ENCODE peak calls at places on chromosomes 13 and 19, in seven cellular contexts. One of them, this sample, is unnamed.

GRCh38 chr13:30370146-30370545 is 52.1 kb upstream of the UBE2L5 start:
- DNase-seq in testis: no peak
- DNase-seq in substantia nigra: no peak
- DNase-seq in kidney: no peak
- DNase-seq in ELF-1: no peak
- DNase-seq in cardiac muscle cell: no peak
- DNase-seq in naive thymus-derived CD4-positive, alpha-beta T cell: no peak
- DNase-seq in this sample: no peak

GRCh38 chr19:13768510-13768909 is 4.2 kb downstream of the MRI1 start:
- DNase-seq in testis: no peak
- DNase-seq in substantia nigra: no peak
- DNase-seq in kidney: peak
- DNase-seq in ELF-1: no peak
- DNase-seq in cardiac muscle cell: no peak
- DNase-seq in naive thymus-derived CD4-positive, alpha-beta T cell: no peak
- DNase-seq in this sample: no peak

GRCh38 chr19:32928806-32929205 is 43.0 kb downstream of the CEP89 start:
- DNase-seq in testis: no peak
- DNase-seq in substantia nigra: no peak
- DNase-seq in kidney: no peak
- DNase-seq in ELF-1: no peak
- DNase-seq in cardiac muscle cell: no peak
- DNase-seq in naive thymus-derived CD4-positive, alpha-beta T cell: no peak
- DNase-seq in this sample: no peak

GRCh38 chr13:77518266-77518665 is 17.2 kb upstream of the SCEL start:
- DNase-seq in testis: no peak
- DNase-seq in substantia nigra: no peak
- DNase-seq in kidney: no peak
- DNase-seq in ELF-1: no peak
- DNase-seq in cardiac muscle cell: no peak
- DNase-seq in naive thymus-derived CD4-positive, alpha-beta T cell: no peak
- DNase-seq in this sample: no peak

GRCh38 chr19:7738023-7738422 is 6.1 kb upstream of the CLEC4G start:
- DNase-seq in testis: no peak
- DNase-seq in substantia nigra: no peak
- DNase-seq in kidney: no peak
- DNase-seq in ELF-1: no peak
- DNase-seq in cardiac muscle cell: no peak
- DNase-seq in naive thymus-derived CD4-positive, alpha-beta T cell: no peak
- DNase-seq in this sample: no peak

GRCh38 chr19:48967346-48968178 is 2.5 kb downstream of the FTL start:
- DNase-seq in testis: peak
- DNase-seq in substantia nigra: no peak
- DNase-seq in kidney: no peak
- DNase-seq in ELF-1: peak
- DNase-seq in cardiac muscle cell: no peak
- DNase-seq in naive thymus-derived CD4-positive, alpha-beta T cell: no peak
- DNase-seq in this sample: no peak

GRCh38 chr13:31441804-31442487 is 242.2 kb downstream of the B3GLCT start:
- DNase-seq in testis: no peak
- DNase-seq in substantia nigra: no peak
- DNase-seq in kidney: no peak
- DNase-seq in ELF-1: no peak
- DNase-seq in cardiac muscle cell: no peak
- DNase-seq in naive thymus-derived CD4-positive, alpha-beta T cell: no peak
- DNase-seq in this sample: no peak

GRCh38 chr19:48962029-48962848 is 2.9 kb upstream of the FTL start:
- DNase-seq in testis: peak
- DNase-seq in substantia nigra: no peak
- DNase-seq in kidney: peak
- DNase-seq in ELF-1: peak
- DNase-seq in cardiac muscle cell: no peak
- DNase-seq in naive thymus-derived CD4-positive, alpha-beta T cell: no peak
- DNase-seq in this sample: no peak

GRCh38 chr19:46715620-46716012 is 1.3 kb downstream of the PRKD2 start:
- DNase-seq in testis: no peak
- DNase-seq in substantia nigra: no peak
- DNase-seq in kidney: no peak
- DNase-seq in ELF-1: no peak
- DNase-seq in cardiac muscle cell: no peak
- DNase-seq in naive thymus-derived CD4-positive, alpha-beta T cell: no peak
- DNase-seq in this sample: no peak

GRCh38 chr19:18500820-18501219 is 21.1 kb downstream of the ELL start:
- DNase-seq in testis: no peak
- DNase-seq in substantia nigra: no peak
- DNase-seq in kidney: peak
- DNase-seq in ELF-1: no peak
- DNase-seq in cardiac muscle cell: no peak
- DNase-seq in naive thymus-derived CD4-positive, alpha-beta T cell: no peak
- DNase-seq in this sample: no peak

GRCh38 chr19:35126624-35126959 is 8.3 kb downstream of the LGI4 start:
- DNase-seq in testis: peak
- DNase-seq in substantia nigra: peak
- DNase-seq in kidney: no peak
- DNase-seq in ELF-1: peak
- DNase-seq in cardiac muscle cell: no peak
- DNase-seq in naive thymus-derived CD4-positive, alpha-beta T cell: no peak
- DNase-seq in this sample: no peak

GRCh38 chr13:113665582-113666323 is 1.3 kb upstream of the GRK1 start:
- DNase-seq in testis: no peak
- DNase-seq in substantia nigra: no peak
- DNase-seq in kidney: peak
- DNase-seq in ELF-1: no peak
- DNase-seq in cardiac muscle cell: no peak
- DNase-seq in naive thymus-derived CD4-positive, alpha-beta T cell: no peak
- DNase-seq in this sample: no peak

GRCh38 chr13:59879281-59879680 is 284.4 kb downstream of the DIAPH3 start:
- DNase-seq in testis: no peak
- DNase-seq in substantia nigra: no peak
- DNase-seq in kidney: no peak
- DNase-seq in ELF-1: no peak
- DNase-seq in cardiac muscle cell: peak
- DNase-seq in naive thymus-derived CD4-positive, alpha-beta T cell: no peak
- DNase-seq in this sample: no peak

GRCh38 chr19:4649392-4650094 is 10.2 kb downstream of the TNFAIP8L1 start:
- DNase-seq in testis: no peak
- DNase-seq in substantia nigra: no peak
- DNase-seq in kidney: peak
- DNase-seq in ELF-1: no peak
- DNase-seq in cardiac muscle cell: no peak
- DNase-seq in naive thymus-derived CD4-positive, alpha-beta T cell: no peak
- DNase-seq in this sample: no peak